ENCODE peak calls at places on chromosomes 12 and 14, in six cellular contexts. Q is IMR-90, P is mesendoderm, V is mesenchymal stem cell, R is H1, W is trophoblast cell. X is an unnamed sample.

GRCh38 chr14:99441157-99441870 is 39.3 kb downstream of the SETD3 start:
- DNase-seq in Q (no peak), P (peak), V (peak), R (no peak), W (peak), X (no peak)

GRCh38 chr14:64232944-64233343 is 61.2 kb downstream of the ESR2 start:
- DNase-seq in Q (no peak), P (no peak), V (no peak), R (no peak), W (no peak), X (no peak)

GRCh38 chr12:111396726-111397445 is 8.8 kb upstream of the SH2B3 start:
- DNase-seq in Q (peak), P (peak), V (peak), R (peak), W (peak), X (peak)

GRCh38 chr14:31703056-31703455 is 141.9 kb downstream of the NUBPL start:
- DNase-seq in Q (peak), P (no peak), V (no peak), R (no peak), W (no peak), X (no peak)

GRCh38 chr14:58638231-58639205 is 756 bp downstream of the DACT1 start:
- DNase-seq in Q (peak), P (peak), V (peak), R (no peak), W (peak), X (peak)

GRCh38 chr14:61438036-61438435 is 116.7 kb downstream of the PRKCH start:
- DNase-seq in Q (no peak), P (peak), V (no peak), R (no peak), W (no peak), X (no peak)

GRCh38 chr12:47014474-47014873 is 64.9 kb upstream of the PCED1B start:
- DNase-seq in Q (peak), P (no peak), V (peak), R (no peak), W (no peak), X (no peak)

GRCh38 chr14:37924622-37925021 is 283.1 kb upstream of the SSTR1 start:
- DNase-seq in Q (no peak), P (no peak), V (no peak), R (no peak), W (no peak), X (no peak)

GRCh38 chr12:76026643-76027063 is 4.9 kb downstream of the PHLDA1 start:
- DNase-seq in Q (peak), P (no peak), V (peak), R (no peak), W (no peak), X (no peak)

GRCh38 chr12:68263366-68263765 is 10.0 kb upstream of the IL22 start:
- DNase-seq in Q (peak), P (no peak), V (peak), R (no peak), W (no peak), X (no peak)

GRCh38 chr12:52010692-52011601 is 4.2 kb downstream of the TAMALIN start:
- DNase-seq in Q (no peak), P (no peak), V (no peak), R (no peak), W (no peak), X (no peak)

GRCh38 chr12:6141048-6141447 is 16.6 kb upstream of the VWF start:
- DNase-seq in Q (peak), P (no peak), V (peak), R (no peak), W (peak), X (no peak)

GRCh38 chr14:67541448-67542387 is 8.6 kb downstream of the PLEKHH1 start:
- DNase-seq in Q (no peak), P (peak), V (no peak), R (no peak), W (peak), X (no peak)
- H2BK5ac ChIP-seq in Q (no peak), P (no peak), V (no peak), R (peak), W (no peak), X (no peak)

DNA sequence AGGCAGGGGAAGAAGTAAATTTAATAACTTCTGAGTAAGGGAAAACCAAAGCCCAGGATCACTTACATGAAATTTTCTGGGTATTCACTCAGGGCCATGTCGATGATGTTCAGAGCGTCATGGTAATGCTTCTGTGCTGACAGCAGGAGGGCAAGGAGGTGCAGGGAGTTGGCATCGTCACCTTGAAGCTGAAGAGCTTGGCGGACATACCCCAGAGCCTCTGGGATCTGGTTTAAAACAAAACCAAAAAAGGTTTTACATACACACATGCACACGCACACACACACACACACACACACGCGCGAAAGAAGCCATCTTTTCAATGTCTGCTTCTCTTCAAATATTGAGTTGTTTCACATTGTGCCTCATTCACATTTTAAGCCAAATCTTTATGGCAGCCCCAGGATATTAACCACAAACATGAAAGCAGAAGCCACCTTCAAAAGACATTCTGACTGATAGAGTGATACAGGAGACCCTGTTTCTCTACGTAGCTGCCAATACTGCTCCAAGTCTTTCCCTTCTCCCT is 172.2 kb downstream of the TTC7B start:
- DNase-seq in Q (no peak), P (no peak), V (no peak), R (no peak), W (no peak), X (no peak)
- H3K4me3 ChIP-seq in Q (no peak), P (no peak), V (no peak), R (no peak), W (no peak), X (no peak)

DNA sequence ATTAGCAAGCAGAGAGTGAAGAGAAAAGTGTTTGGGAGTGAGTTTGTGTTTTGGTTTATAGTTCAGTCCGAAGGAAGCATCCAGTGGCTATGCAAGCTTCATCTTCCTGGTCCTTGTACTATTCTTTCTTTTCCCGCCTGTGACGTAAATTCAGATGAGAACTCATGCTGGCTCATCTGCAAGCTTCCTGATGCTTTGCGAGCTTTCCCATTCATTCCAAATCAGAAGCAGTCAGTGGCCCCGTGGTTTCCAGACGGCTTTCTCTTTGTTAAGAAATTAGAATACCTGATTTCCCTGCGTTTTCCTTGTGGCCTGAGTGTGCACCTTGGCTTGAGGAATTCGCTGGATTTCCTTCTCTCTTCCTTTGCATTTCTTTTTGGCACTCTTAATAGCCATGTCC is 89.5 kb downstream of the TESC start:
- DNase-seq in Q (no peak), P (peak), V (no peak), R (no peak), W (no peak), X (no peak)
- H2BK120ac ChIP-seq in Q (no peak), P (no peak), V (no peak), R (no peak), W (no peak), X (no peak)

GRCh38 chr14:49861581-49861922 is 9.0 kb upstream of the NEMF start:
- DNase-seq in Q (peak), P (peak), V (peak), R (no peak), W (peak), X (peak)
- H2BK5ac ChIP-seq in Q (peak), P (peak), V (peak), R (peak), W (peak), X (no peak)

GRCh38 chr12:132907216-132907615 is 19.8 kb upstream of the CHFR start:
- DNase-seq in Q (no peak), P (no peak), V (no peak), R (no peak), W (no peak), X (no peak)
- H3K4me3 ChIP-seq in Q (no peak), P (no peak), V (no peak), R (peak), W (no peak), X (no peak)

DNA sequence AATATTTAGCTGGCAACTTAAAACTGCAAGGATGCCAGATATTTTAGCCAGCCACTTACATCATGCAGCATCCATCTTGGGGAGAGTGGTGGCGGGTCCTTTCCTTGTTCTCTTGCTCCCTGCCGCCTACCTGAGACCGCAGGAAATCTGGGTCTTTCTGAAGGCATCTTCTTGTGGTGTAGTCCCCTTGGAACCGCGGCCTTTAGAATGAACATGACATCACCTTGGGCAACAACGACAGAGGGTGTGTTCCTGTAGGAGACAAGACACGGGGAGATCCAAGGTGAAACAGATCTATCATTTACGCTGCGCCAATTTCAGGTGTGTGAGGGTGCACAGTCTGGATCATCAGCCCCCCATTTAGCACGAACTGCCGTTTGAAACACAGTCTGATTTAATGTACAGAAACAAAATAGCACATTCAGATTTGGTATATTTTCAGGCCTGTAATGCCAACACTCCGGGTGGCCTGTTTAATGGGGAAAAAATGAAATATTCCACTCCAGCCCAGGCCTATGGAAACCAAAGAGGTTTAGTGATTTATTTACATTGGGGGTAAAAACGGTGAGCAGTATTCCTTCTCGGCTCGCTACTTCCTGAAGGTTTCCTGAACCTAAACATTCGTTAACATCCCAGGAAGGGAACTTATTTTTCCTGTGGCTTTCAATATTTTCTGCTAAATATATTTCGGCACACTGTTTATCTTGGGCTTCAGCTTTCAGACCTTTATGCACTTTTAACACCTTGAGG is 12.7 kb upstream of the IRF2BPL start:
- DNase-seq in Q (no peak), P (peak), V (peak), R (no peak), W (no peak), X (no peak)
- H2BK120ac ChIP-seq in Q (peak), P (no peak), V (peak), R (peak), W (no peak), X (no peak)

GRCh38 chr12:121801601-121802484 is 2.0 kb upstream of the SETD1B start:
- DNase-seq in Q (peak), P (peak), V (peak), R (no peak), W (peak), X (no peak)

GRCh38 chr12:121802843-121803698 is 738 bp upstream of the SETD1B start:
- DNase-seq in Q (peak), P (peak), V (peak), R (peak), W (peak), X (peak)

GRCh38 chr12:121803861-121804416 is at the start of gene SETD1B:
- DNase-seq in Q (peak), P (peak), V (peak), R (no peak), W (peak), X (no peak)

GRCh38 chr12:121800694-121801600 is 2.9 kb upstream of the SETD1B start:
- DNase-seq in Q (peak), P (peak), V (peak), R (no peak), W (peak), X (no peak)

DNA sequence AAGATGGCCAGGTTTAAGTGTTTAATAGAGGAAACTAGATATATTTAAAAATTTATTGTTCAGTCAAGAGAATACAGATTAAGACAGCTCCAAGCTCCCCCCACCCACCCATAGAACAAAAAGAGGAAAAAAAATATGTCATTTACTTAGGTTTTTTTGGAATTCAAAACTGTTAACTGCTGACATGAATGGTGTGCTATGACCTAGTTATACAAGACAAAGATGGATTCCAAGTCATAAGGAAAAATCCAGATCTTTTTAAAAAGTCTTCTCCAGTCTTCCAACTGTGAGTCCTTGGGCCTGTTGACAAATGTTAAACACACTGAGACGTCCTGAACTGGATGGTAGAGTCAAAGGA is 1.3 kb upstream of the SETD1B start:
- DNase-seq in Q (no peak), P (no peak), V (no peak), R (no peak), W (no peak), X (no peak)
- H2BK5ac ChIP-seq in Q (peak), P (peak), V (no peak), R (peak), W (no peak), X (no peak)

DNA sequence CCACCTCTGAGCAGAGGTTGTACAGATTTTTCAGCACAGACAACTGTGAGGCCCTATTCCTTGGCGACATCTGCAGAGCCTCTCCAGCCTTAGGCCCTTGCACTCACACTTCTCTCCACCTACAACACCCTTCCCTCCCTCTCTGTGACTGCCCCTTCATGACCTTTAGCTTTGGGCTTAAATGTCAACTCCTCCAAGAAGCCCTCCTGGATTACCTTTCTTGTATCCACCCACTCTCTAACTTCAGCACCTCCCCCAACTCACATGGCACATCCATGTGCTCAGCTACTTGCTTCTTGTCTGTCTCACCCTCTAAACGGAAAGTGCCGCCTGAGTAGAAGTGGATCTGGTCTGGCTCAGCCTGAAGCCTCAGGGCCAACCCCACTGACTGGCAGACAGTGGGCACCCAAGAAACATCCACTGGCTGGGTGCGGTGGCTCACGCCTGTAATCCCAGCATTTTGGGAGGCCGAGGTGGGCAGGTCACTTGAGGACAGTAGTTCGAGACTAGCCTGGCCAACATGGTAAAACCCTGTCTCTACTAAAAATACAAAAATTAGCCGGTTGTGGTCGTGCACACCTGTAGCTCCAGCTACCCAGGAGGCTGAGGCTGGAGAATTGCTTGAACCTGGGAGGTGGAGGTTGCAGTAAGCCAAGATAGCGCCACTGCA is 22.1 kb downstream of the TRPV4 start:
- DNase-seq in Q (no peak), P (no peak), V (no peak), R (no peak), W (no peak), X (no peak)
- H3K4me3 ChIP-seq in Q (no peak), P (no peak), V (no peak), R (no peak), W (no peak), X (no peak)

GRCh38 chr12:92721130-92721529 is 18.3 kb downstream of the PLEKHG7 start:
- DNase-seq in Q (peak), P (peak), V (no peak), R (no peak), W (peak), X (no peak)
- H2BK120ac ChIP-seq in Q (no peak), P (no peak), V (no peak), R (no peak), W (no peak), X (no peak)

X was measured in neuronal stem cell.